ENCODE peak calls at places on chromosomes 13 and 19, in seven cellular contexts. J is K562; A is left ventricle myocardium inferior; Y is HFF-Myc; O is stomach; S is kidney epithelial cell; I is CD4-positive, alpha-beta T cell. T is an unnamed sample.

GRCh38 chr13:97574926-97575325 is 141.0 kb downstream of the RAP2A start:
- DNase-seq in J (no peak), A (peak; percentile 21), Y (no peak), O (no peak), S (no peak), I (no peak), T (no peak)

GRCh38 chr13:95643814-95644598 is 500 bp downstream of the DZIP1 start:
- DNase-seq in J (no peak), A (peak; percentile 18), Y (no peak), O (no peak), S (no peak), I (no peak), T (peak; percentile 47)

GRCh38 chr19:47210689-47211316 is 20.2 kb downstream of the BBC3 start:
- DNase-seq in J (peak; percentile 66), A (peak; percentile 65), Y (peak; percentile 58), O (peak; percentile 87), S (no peak), I (peak; percentile 78), T (peak; percentile 86)

GRCh38 chr13:32587774-32588165 is 1.5 kb downstream of the PDS5B start:
- DNase-seq in J (no peak), A (no peak), Y (no peak), O (no peak), S (no peak), I (no peak), T (no peak)

GRCh38 chr19:56111601-56112312 is 9.3 kb downstream of the ZNF787 start:
- DNase-seq in J (no peak), A (peak; percentile 53), Y (no peak), O (peak; percentile 72), S (no peak), I (no peak), T (no peak)

GRCh38 chr19:1907563-1908363 is 2.6 kb downstream of the ADAT3 start:
- DNase-seq in J (peak; percentile 37), A (no peak), Y (no peak), O (peak; percentile 77), S (no peak), I (no peak), T (no peak)

GRCh38 chr19:40741527-40742390 is 8.5 kb downstream of the ACTMAP start:
- DNase-seq in J (no peak), A (no peak), Y (no peak), O (no peak), S (no peak), I (no peak), T (no peak)

GRCh38 chr13:87661471-87661870 is 9.7 kb upstream of the SLITRK5 start:
- DNase-seq in J (no peak), A (no peak), Y (no peak), O (no peak), S (peak; percentile 49), I (no peak), T (no peak)

GRCh38 chr19:10315335-10316214 is at the start of gene FDX2:
- DNase-seq in J (peak; percentile 89), A (peak; percentile 90), Y (peak; percentile 63), O (peak; percentile 91), S (no peak), I (peak; percentile 90), T (peak; percentile 87)

GRCh38 chr19:23523863-23524262 is 128.6 kb upstream of the ZNF91 start:
- DNase-seq in J (no peak), A (no peak), Y (no peak), O (no peak), S (no peak), I (no peak), T (no peak)

GRCh38 chr13:22040810-22041364 is 370.0 kb downstream of the FGF9 start:
- DNase-seq in J (no peak), A (no peak), Y (no peak), O (no peak), S (no peak), I (no peak), T (no peak)

GRCh38 chr13:44396295-44396962 is 22.8 kb downstream of the SERP2 start:
- DNase-seq in J (no peak), A (no peak), Y (no peak), O (no peak), S (peak; percentile 14), I (no peak), T (no peak)

GRCh38 chr19:2221918-2222317 is 14.2 kb downstream of the PLEKHJ1 start:
- DNase-seq in J (no peak), A (no peak), Y (no peak), O (no peak), S (no peak), I (no peak), T (no peak)

GRCh38 chr19:37313335-37313627 is 57.6 kb upstream of the ZNF527 start:
- DNase-seq in J (no peak), A (no peak), Y (no peak), O (no peak), S (no peak), I (no peak), T (no peak)

GRCh38 chr19:37317403-37318209 is 53.3 kb upstream of the ZNF527 start:
- DNase-seq in J (no peak), A (peak; percentile 96), Y (peak; percentile 99), O (peak; percentile 96), S (peak; percentile 98), I (peak; percentile 85), T (peak; percentile 89)
- TF ChIP-seq CTCF in J (no peak), A (peak; percentile 30), Y (no peak), O (no peak), S (peak; percentile 51), I (peak; percentile 19), T (peak; percentile 45)

GRCh38 chr13:20487927-20488326 is 37.7 kb downstream of the CRYL1 start:
- DNase-seq in J (no peak), A (no peak), Y (peak; percentile 9), O (no peak), S (no peak), I (no peak), T (no peak)

GRCh38 chr13:20492036-20492435 is 33.6 kb downstream of the CRYL1 start:
- DNase-seq in J (no peak), A (no peak), Y (no peak), O (no peak), S (no peak), I (no peak), T (no peak)

GRCh38 chr13:20492641-20493040 is 33.0 kb downstream of the CRYL1 start:
- DNase-seq in J (peak; percentile 19), A (no peak), Y (no peak), O (no peak), S (no peak), I (peak; percentile 10), T (peak; percentile 35)

GRCh38 chr13:20494656-20495055 is 31.0 kb downstream of the CRYL1 start:
- DNase-seq in J (no peak), A (no peak), Y (no peak), O (no peak), S (no peak), I (no peak), T (no peak)

GRCh38 chr13:20489185-20489820 is 36.4 kb downstream of the CRYL1 start:
- DNase-seq in J (no peak), A (no peak), Y (no peak), O (peak; percentile 49), S (no peak), I (no peak), T (no peak)
- TF ChIP-seq CTCF in J (no peak), A (peak; percentile 38), Y (no peak), O (no peak), S (peak; percentile 2), I (peak; percentile 86), T (no peak)

DNA sequence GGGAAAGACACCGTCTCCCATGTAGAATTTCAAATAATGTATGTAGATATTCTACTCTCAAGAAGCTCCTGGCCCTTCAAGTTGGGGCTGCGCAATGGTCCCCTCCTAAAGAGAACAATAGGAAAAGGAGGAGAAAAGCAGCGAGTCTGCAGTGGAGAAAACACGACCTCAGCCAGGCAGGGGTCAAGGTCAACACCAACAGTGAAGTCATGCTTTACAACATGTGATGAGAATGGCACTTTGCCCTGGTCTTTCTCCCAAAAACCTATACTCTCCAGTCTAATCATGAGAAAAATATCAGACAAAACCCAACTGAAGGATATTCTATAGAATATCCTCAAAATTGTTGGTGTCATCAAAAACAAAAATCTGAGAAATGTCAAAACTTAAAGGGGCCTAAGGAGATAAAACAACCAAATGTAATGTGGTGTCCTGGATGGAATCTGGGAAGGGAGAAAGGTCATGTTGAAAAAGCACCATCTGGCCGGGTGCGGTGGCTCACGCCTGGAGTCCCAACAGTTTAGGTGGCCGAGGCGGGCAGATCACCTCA is 101.0 kb downstream of the SPACA7 start:
- DNase-seq in J (no peak), A (no peak), Y (no peak), O (no peak), S (no peak), I (no peak), T (no peak)
- TF ChIP-seq CTCF in J (no peak), A (no peak), Y (no peak), O (no peak), S (no peak), I (no peak), T (no peak)

DNA sequence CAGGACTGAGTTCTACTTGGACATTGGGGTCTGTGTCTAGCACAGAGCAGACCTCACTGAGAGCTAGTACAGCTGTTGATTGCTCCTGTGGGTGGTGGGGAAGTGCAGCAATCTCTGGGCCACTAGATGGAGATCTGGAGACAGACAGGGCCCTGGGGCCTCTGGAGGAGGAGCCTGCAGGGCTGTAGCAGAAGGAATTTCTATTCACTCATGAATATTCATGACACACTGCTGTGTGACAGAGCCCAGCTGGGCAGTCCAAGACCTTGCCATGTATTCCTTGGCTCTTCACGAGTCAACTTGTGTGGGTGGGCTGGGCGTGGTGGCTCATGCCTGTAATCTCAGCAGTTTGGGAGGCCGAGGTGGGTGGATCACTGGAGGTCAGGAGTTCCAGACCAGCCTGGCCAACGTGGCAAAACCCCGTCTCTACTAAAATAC is 37.5 kb downstream of the SUGP2 start:
- DNase-seq in J (peak; percentile 55), A (peak; percentile 64), Y (peak; percentile 58), O (peak; percentile 35), S (peak; percentile 65), I (no peak), T (peak; percentile 45)
- TF ChIP-seq CTCF in J (peak; percentile 70), A (peak; percentile 41), Y (peak; percentile 70), O (no peak), S (peak; percentile 78), I (no peak), T (peak; percentile 63)

GRCh38 chr19:38142176-38143035 is 81.6 kb downstream of the DPF1 start:
- DNase-seq in J (peak; percentile 75), A (peak; percentile 64), Y (no peak), O (peak; percentile 34), S (no peak), I (peak; percentile 12), T (peak; percentile 63)

GRCh38 chr19:38144667-38145066 is 79.4 kb downstream of the DPF1 start:
- DNase-seq in J (no peak), A (no peak), Y (no peak), O (no peak), S (no peak), I (no peak), T (no peak)

GRCh38 chr19:38145627-38146026 is 78.4 kb downstream of the DPF1 start:
- DNase-seq in J (no peak), A (no peak), Y (no peak), O (no peak), S (no peak), I (no peak), T (no peak)

GRCh38 chr19:38141108-38141507 is 82.9 kb downstream of the DPF1 start:
- DNase-seq in J (no peak), A (no peak), Y (no peak), O (no peak), S (no peak), I (no peak), T (no peak)

GRCh38 chr19:38143847-38144246 is 80.2 kb downstream of the DPF1 start:
- DNase-seq in J (no peak), A (no peak), Y (no peak), O (no peak), S (no peak), I (no peak), T (no peak)
- TF ChIP-seq CTCF in J (peak; percentile 62), A (no peak), Y (peak; percentile 26), O (no peak), S (peak; percentile 33), I (no peak), T (peak; percentile 18)